ENCODE peak calls at places on chromosome 9, in seven cellular contexts. H is astrocyte of the spinal cord, Y is cardiac muscle cell, A is heart left ventricle, J is HCT116, U is neuronal stem cell, F is brain microvascular endothelial cell. Z is an unnamed sample.

GRCh38 chr9:21994526-21994995 is at the start of gene CDKN2B-AS1:
- DNase-seq in H (peak; percentile 83), U (no peak), J (peak; percentile 65), A (peak; percentile 47), Y (peak; percentile 51), F (peak; percentile 60), Z (no peak)

GRCh38 chr9:81522721-81523551 is 166.4 kb downstream of the TLE1 start:
- DNase-seq in A (no peak), F (peak; percentile 59), U (no peak), Y (peak; percentile 35), H (peak; percentile 71), J (peak; percentile 48), Z (peak; percentile 11)

GRCh38 chr9:38435526-38435925 is 11.3 kb upstream of the IGFBPL1 start:
- DNase-seq in H (no peak), Y (no peak), A (no peak), F (no peak), U (no peak), J (no peak), Z (no peak)

GRCh38 chr9:16515879-16516289 is 354.6 kb downstream of the BNC2 start:
- DNase-seq in A (no peak), Y (peak; percentile 35), U (no peak), F (peak; percentile 39), H (peak; percentile 87), J (no peak), Z (no peak)

GRCh38 chr9:94717656-94718225 is 8.8 kb upstream of the AOPEP start:
- DNase-seq in H (no peak), F (peak; percentile 35), A (no peak), J (no peak), U (no peak), Y (no peak), Z (no peak)

GRCh38 chr9:38298503-38298902 is 94.0 kb upstream of the ALDH1B1 start:
- DNase-seq in F (no peak), J (no peak), U (no peak), Y (no peak), A (no peak), H (no peak), Z (no peak)

GRCh38 chr9:72952914-72953313 is at the start of gene ALDH1A1:
- DNase-seq in U (no peak), J (no peak), F (no peak), A (no peak), Y (peak; percentile 39), H (no peak), Z (no peak)

GRCh38 chr9:6927838-6928237 is 170.1 kb downstream of the KDM4C start:
- DNase-seq in J (no peak), Y (peak; percentile 55), A (no peak), H (no peak), U (no peak), F (no peak), Z (no peak)

GRCh38 chr9:113568481-113569321 is 105.2 kb downstream of the RGS3 start:
- DNase-seq in H (no peak), F (no peak), U (no peak), J (no peak), A (no peak), Y (no peak), Z (no peak)

GRCh38 chr9:7613931-7614330 is 185.6 kb downstream of the DMAC1 start:
- DNase-seq in U (no peak), F (no peak), J (no peak), A (no peak), H (peak; percentile 10), Y (no peak), Z (no peak)

GRCh38 chr9:132732326-132732725 is 62.1 kb downstream of the GTF3C4 start:
- DNase-seq in Y (no peak), U (no peak), A (no peak), H (no peak), J (no peak), F (no peak), Z (no peak)

GRCh38 chr9:135280666-135281065 is 193.2 kb downstream of the OLFM1 start:
- DNase-seq in U (no peak), A (no peak), J (no peak), F (no peak), H (no peak), Y (no peak), Z (no peak)

GRCh38 chr9:124260769-124261603 is 3.2 kb downstream of the NEK6 start:
- DNase-seq in F (no peak), U (no peak), H (peak; percentile 73), J (no peak), A (no peak), Y (no peak), Z (no peak)

GRCh38 chr9:29668732-29669131 is 2095.5 kb upstream of the C9orf72 start:
- DNase-seq in F (no peak), J (no peak), A (no peak), U (no peak), Y (no peak), H (no peak), Z (no peak)

GRCh38 chr9:136671646-136672430 is 9.1 kb downstream of the EGFL7 start:
- DNase-seq in H (no peak), F (no peak), J (no peak), Y (peak; percentile 66), A (no peak), U (peak; percentile 54), Z (no peak)

GRCh38 chr9:81687521-81688261 is 1.7 kb downstream of the TLE1 start:
- DNase-seq in F (no peak), Y (peak; percentile 36), A (peak; percentile 47), U (peak; percentile 59), J (no peak), H (peak; percentile 29), Z (no peak)

GRCh38 chr9:72304538-72304937 is 60.5 kb downstream of the ZFAND5 start:
- DNase-seq in F (no peak), A (no peak), J (no peak), Y (no peak), U (no peak), H (no peak), Z (no peak)

GRCh38 chr9:101432171-101432570 is 3.4 kb downstream of the ALDOB start:
- DNase-seq in H (no peak), J (no peak), F (no peak), U (no peak), A (no peak), Y (no peak), Z (no peak)

GRCh38 chr9:137402752-137403151 is 20.2 kb downstream of the EXD3 start:
- DNase-seq in U (no peak), F (no peak), J (no peak), H (no peak), Y (no peak), A (no peak), Z (no peak)

GRCh38 chr9:83059417-83059816 is 3.5 kb downstream of the RASEF start:
- DNase-seq in H (no peak), Y (no peak), U (no peak), A (no peak), J (no peak), F (no peak), Z (no peak)

GRCh38 chr9:90970603-90971002 is 169.0 kb downstream of the SYK start:
- DNase-seq in U (no peak), Y (no peak), J (no peak), F (no peak), H (peak; percentile 5), A (no peak), Z (no peak)

GRCh38 chr9:3180696-3181048 is 336.8 kb upstream of the PUM3 start:
- DNase-seq in H (no peak), Y (no peak), A (no peak), J (no peak), U (no peak), F (no peak), Z (no peak)
- H3K4me3 ChIP-seq in H (peak overlapping the region; percentile 31), Y (peak overlapping the region; percentile 41), A (no peak overlapping the region), J (no peak overlapping the region), U (peak overlapping the region; percentile 30), F (peak overlapping the region; percentile 42), Z (peak overlapping the region; percentile 38)

DNA sequence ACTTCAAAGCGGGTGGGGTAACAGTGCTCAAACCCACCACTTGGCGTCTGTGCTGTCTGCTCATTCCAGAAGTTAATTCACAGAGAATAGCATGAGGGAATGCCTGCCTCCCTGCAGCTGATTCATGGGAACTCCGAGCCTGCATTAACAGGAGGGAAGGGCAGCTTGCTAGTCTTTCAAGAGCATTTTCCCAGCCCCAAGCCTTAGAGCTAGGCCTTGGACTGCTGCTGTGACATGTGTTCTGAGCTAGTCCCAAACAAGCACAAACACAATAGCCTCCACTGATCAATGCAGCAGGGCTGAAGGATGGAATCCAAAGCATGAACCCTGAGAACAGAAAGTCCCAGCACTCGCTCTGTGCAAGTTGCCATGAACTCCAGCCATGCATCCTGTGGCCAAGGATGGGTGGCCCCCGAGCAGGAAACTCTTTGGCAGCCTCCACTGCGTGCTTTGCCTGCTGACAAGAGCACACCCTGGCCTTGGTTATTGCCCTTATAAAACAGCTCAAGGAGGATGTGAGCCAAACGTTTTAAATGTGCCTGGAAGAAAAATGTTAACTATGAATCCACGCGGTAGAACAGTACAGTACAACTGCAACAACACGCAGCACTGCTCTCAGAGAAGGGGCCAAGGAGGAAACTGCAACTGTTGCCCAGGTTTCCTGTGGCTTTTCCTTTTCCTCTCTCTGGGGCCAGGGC is 653.1 kb upstream of the KLF4 start:
- DNase-seq in Y (peak; percentile 8), U (peak; percentile 79), H (peak; percentile 90), J (no peak), A (peak; percentile 76), F (peak; percentile 51), Z (no peak)
- H3K4me3 ChIP-seq in Y (no peak overlapping the region), U (no peak overlapping the region), H (no peak overlapping the region), J (no peak overlapping the region), A (no peak overlapping the region), F (no peak overlapping the region), Z (no peak overlapping the region)

GRCh38 chr9:33032292-33032691 is 7.2 kb downstream of the DNAJA1 start:
- DNase-seq in F (no peak), H (no peak), Y (no peak), A (no peak), J (no peak), U (no peak), Z (no peak)
- H3K4me3 ChIP-seq in F (no peak overlapping the region), H (no peak overlapping the region), Y (no peak overlapping the region), A (no peak overlapping the region), J (no peak overlapping the region), U (no peak overlapping the region), Z (no peak overlapping the region)

GRCh38 chr9:128554155-128554862 is 1.9 kb downstream of the SPTAN1 start:
- DNase-seq in J (peak; percentile 35), F (peak; percentile 94), A (peak; percentile 58), U (peak; percentile 58), Y (peak; percentile 85), H (peak; percentile 85), Z (peak; percentile 79)

GRCh38 chr9:128556915-128557634 is 4.7 kb downstream of the SPTAN1 start:
- DNase-seq in F (no peak), Y (no peak), A (no peak), H (no peak), J (no peak), U (no peak), Z (no peak)

GRCh38 chr9:128558431-128559310 is 6.3 kb downstream of the SPTAN1 start:
- DNase-seq in H (peak; percentile 94), Y (peak; percentile 62), F (peak; percentile 95), A (peak; percentile 87), U (no peak), J (peak; percentile 44), Z (peak; percentile 74)

GRCh38 chr9:128555180-128555721 is 2.9 kb downstream of the SPTAN1 start:
- DNase-seq in U (peak; percentile 52), H (peak; percentile 59), F (peak; percentile 62), J (peak; percentile 46), Y (peak; percentile 64), A (no peak), Z (peak; percentile 33)

DNA sequence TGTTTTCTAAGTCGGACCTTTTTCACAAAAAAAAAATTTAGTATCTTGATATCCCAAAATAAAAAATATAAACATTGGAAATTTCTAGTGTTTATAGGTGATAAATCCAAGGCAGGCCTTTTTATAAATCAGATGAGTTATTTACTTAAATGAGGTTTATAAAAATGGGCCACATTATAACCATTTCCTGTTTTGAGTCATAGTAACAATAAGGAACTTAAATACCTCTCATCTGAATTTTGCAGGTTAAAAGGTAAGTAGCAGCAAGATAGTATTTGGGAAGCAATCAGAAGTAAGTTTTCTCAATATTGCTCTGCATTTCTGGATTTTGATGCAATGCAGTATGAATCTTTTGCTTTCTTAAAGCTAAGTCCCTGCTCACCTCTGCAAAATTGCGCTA is 3.9 kb downstream of the SPTAN1 start:
- DNase-seq in Y (no peak), F (no peak), U (no peak), H (no peak), A (no peak), J (no peak), Z (no peak)
- H3K4me3 ChIP-seq in Y (no peak overlapping the region), F (no peak overlapping the region), U (no peak overlapping the region), H (no peak overlapping the region), A (no peak overlapping the region), J (no peak overlapping the region), Z (no peak overlapping the region)